ENCODE peak calls at places on chromosomes 5 and 9, in four cellular contexts. V is HCT116, N is MM.1S, R is neural progenitor cell. H is an unnamed sample.

GRCh38 chr5:1315709-1316587 is 21.1 kb upstream of the TERT start:
- DNase-seq in V (no peak), N (peak), R (peak), H (peak)

GRCh38 chr5:178431063-178431776 is 159.0 kb downstream of the COL23A1 start:
- DNase-seq in V (no peak), N (no peak), R (no peak), H (no peak)

GRCh38 chr9:10134266-10134665 is 478.5 kb downstream of the PTPRD start:
- DNase-seq in V (no peak), N (no peak), R (no peak), H (peak)

GRCh38 chr5:173291722-173292658 is 36.2 kb downstream of the STC2 start:
- DNase-seq in V (no peak), N (no peak), R (peak), H (peak)

GRCh38 chr9:20043461-20043860 is 254.6 kb upstream of the SLC24A2 start:
- DNase-seq in V (no peak), N (peak), R (no peak), H (no peak)

GRCh38 chr5:143274952-143275351 is 128.5 kb downstream of the NR3C1 start:
- DNase-seq in V (no peak), N (no peak), R (no peak), H (no peak)

GRCh38 chr5:30368064-30368463 is 825.4 kb upstream of the CDH6 start:
- DNase-seq in V (no peak), N (no peak), R (no peak), H (no peak)

GRCh38 chr5:77937015-77937908 is 161.1 kb upstream of the TBCA start:
- DNase-seq in V (no peak), N (peak), R (no peak), H (no peak)

GRCh38 chr9:20012232-20012631 is 223.4 kb upstream of the SLC24A2 start:
- DNase-seq in V (no peak), N (no peak), R (no peak), H (no peak)

GRCh38 chr9:80699551-80699998 is 989.8 kb downstream of the TLE1 start:
- DNase-seq in V (no peak), N (no peak), R (peak), H (peak)

GRCh38 chr9:111975709-111976108 is 79.1 kb downstream of the UGCG start:
- DNase-seq in V (peak), N (peak), R (peak), H (peak)

GRCh38 chr5:175378444-175379028 is 65.4 kb downstream of the DRD1 start:
- DNase-seq in V (peak), N (no peak), R (no peak), H (no peak)

GRCh38 chr9:89154651-89155336 is 23.8 kb downstream of the SHC3 start:
- DNase-seq in V (peak), N (no peak), R (no peak), H (no peak)

GRCh38 chr5:131514316-131515275 is 120.4 kb downstream of the RAPGEF6 start:
- DNase-seq in V (no peak), N (peak), R (no peak), H (no peak)

GRCh38 chr5:440413-441180 is 2.4 kb upstream of the EXOC3 start:
- DNase-seq in V (no peak), N (no peak), R (no peak), H (no peak)

GRCh38 chr5:61449756-61450155 is 117.7 kb downstream of the ZSWIM6 start:
- DNase-seq in V (peak), N (no peak), R (no peak), H (no peak)

GRCh38 chr5:172840778-172841154 is 6.7 kb downstream of the ERGIC1 start:
- DNase-seq in V (no peak), N (no peak), R (no peak), H (no peak)

GRCh38 chr5:11385901-11386293 is 518.3 kb downstream of the CTNND2 start:
- DNase-seq in V (no peak), N (no peak), R (peak), H (peak)

GRCh38 chr9:84554069-84554659 is 115.4 kb upstream of the NTRK2 start:
- DNase-seq in V (no peak), N (no peak), R (no peak), H (peak)

GRCh38 chr5:141617682-141618029 is 1.1 kb downstream of the DIAPH1 start:
- DNase-seq in V (no peak), N (peak), R (peak), H (no peak)

GRCh38 chr5:27810458-27810857 is 772.1 kb upstream of the CDH9 start:
- DNase-seq in V (no peak), N (no peak), R (no peak), H (no peak)

GRCh38 chr5:138755084-138755748 is 2.0 kb downstream of the CTNNA1 start:
- DNase-seq in V (no peak), N (no peak), R (no peak), H (no peak)

GRCh38 chr5:134245101-134245604 is 19.3 kb upstream of the PPP2CA start:
- DNase-seq in V (no peak), N (no peak), R (peak), H (peak)

GRCh38 chr5:180166168-180166567 is 42.8 kb downstream of the RASGEF1C start:
- DNase-seq in V (no peak), N (no peak), R (no peak), H (no peak)

GRCh38 chr9:15135167-15135792 is 171.7 kb downstream of the TTC39B start:
- DNase-seq in V (peak), N (peak), R (peak), H (peak)

GRCh38 chr9:74865177-74865576 is 22.5 kb downstream of the TRPM6 start:
- DNase-seq in V (no peak), N (no peak), R (no peak), H (no peak)

GRCh38 chr5:107376546-107377276 is 294.0 kb downstream of the EFNA5 start:
- DNase-seq in V (no peak), N (no peak), R (no peak), H (no peak)

GRCh38 chr5:74570250-74570649 is 70.3 kb downstream of the ENC1 start:
- DNase-seq in V (no peak), N (no peak), R (no peak), H (no peak)

GRCh38 chr5:140632366-140633080 is 452 bp downstream of the CD14 start:
- DNase-seq in V (no peak), N (peak), R (no peak), H (peak)

GRCh38 chr9:107044872-107045271 is 181.9 kb downstream of the ZNF462 start:
- DNase-seq in V (no peak), N (no peak), R (no peak), H (peak)

GRCh38 chr5:3852154-3852930 is 256.7 kb downstream of the IRX1 start:
- DNase-seq in V (no peak), N (no peak), R (no peak), H (no peak)

GRCh38 chr9:116115731-116116353 is 37.7 kb upstream of the PAPPA start:
- DNase-seq in V (no peak), N (no peak), R (no peak), H (no peak)
- TF ChIP-seq EZH2phosphoT487 in V (no peak), N (no peak), R (no peak), H (no peak)

GRCh38 chr5:76367623-76368366 is 35.3 kb upstream of the IQGAP2 start:
- DNase-seq in V (no peak), N (peak), R (peak), H (no peak)
- TF ChIP-seq EZH2phosphoT487 in V (no peak), N (no peak), R (no peak), H (no peak)

GRCh38 chr9:21580636-21581353 is 98.7 kb upstream of the IFNE start:
- DNase-seq in V (no peak), N (no peak), R (no peak), H (no peak)

GRCh38 chr9:21574261-21574660 is 92.1 kb upstream of the IFNE start:
- DNase-seq in V (no peak), N (no peak), R (no peak), H (no peak)

GRCh38 chr9:21579209-21579608 is 97.1 kb upstream of the IFNE start:
- DNase-seq in V (no peak), N (no peak), R (no peak), H (no peak)

GRCh38 chr9:21579743-21580142 is 97.6 kb upstream of the IFNE start:
- DNase-seq in V (no peak), N (no peak), R (no peak), H (no peak)

GRCh38 chr9:21576331-21577189 is 94.4 kb upstream of the IFNE start:
- DNase-seq in V (peak), N (no peak), R (peak), H (no peak)
- TF ChIP-seq EZH2phosphoT487 in V (no peak), N (no peak), R (peak), H (no peak)

DNA sequence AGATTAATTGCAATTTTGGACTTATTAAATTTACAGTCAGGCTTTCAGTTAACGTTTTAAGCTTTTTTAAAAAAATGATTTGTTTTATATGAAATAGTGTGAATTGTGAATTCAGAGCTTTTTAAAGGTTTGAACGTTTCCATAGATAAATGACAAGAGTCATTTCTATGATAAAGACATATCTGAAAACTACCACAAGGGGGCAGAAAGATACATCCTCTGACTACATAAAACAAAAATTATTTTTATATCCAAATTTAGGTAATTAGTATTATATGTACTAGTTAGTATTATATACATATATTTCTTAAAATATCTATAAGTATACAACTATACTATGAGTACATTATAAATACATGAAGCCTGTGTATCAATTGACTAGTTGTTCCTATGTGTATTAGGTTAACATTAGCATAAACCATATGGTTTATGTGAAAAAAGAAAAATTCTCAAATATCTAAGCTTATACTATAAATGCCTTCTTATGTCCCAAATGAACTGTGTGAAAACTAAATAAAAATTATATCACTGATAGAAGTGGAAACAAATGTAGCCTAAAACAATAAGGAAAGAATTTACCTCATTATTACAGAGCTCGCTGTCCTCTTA is 155.2 kb downstream of the MEF2C start:
- DNase-seq in V (peak), N (peak), R (peak), H (peak)
- TF ChIP-seq EZH2phosphoT487 in V (no peak), N (no peak), R (no peak), H (no peak)

DNA sequence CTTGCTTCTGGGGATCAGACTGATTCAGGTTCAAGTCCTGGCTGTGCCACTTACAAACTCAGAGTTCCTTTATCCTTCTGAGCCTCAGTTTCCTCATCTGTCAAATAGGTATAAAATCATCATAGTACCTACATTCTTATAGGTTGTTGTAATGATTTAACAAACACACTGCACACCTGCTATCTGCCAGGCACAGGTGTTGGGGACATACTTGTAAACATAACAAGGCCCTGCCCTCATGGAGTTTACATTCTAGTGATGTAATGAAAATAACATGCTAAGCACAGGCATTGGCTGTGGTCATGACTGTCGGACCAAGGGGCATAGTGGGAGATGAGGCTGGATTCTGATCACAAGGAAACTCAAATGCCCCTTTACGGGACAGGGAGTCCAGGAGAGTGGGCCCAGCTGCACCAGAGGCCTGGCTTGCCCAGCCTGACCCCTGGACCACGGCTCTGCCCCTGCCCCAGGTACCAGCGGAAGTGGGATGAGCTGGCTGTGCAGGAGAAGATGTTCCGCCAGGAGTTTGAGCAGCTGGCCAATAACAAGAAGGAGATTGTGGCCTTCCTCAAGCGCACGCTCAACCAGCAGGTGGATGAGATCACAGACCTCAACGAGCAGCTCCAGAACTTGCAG is 2.3 kb downstream of the CFAP157 start:
- DNase-seq in V (no peak), N (no peak), R (no peak), H (no peak)
- TF ChIP-seq EZH2phosphoT487 in V (no peak), N (no peak), R (no peak), H (no peak)

GRCh38 chr5:176769911-176770310 is 40.4 kb upstream of the UNC5A start:
- DNase-seq in V (no peak), N (no peak), R (no peak), H (no peak)
- TF ChIP-seq EZH2phosphoT487 in V (no peak), N (no peak), R (no peak), H (no peak)